ENCODE peak calls at places on chromosomes 16 and 17, in four cellular contexts. One of them, this sample, is unnamed.

GRCh38 chr17:32503251-32504165 is 16.7 kb downstream of the CDK5R1 start:
- DNase-seq in K562: no peak
- DNase-seq in HL-60: peak
- DNase-seq in GM12878: peak
- DNase-seq in this sample: no peak

GRCh38 chr16:50771366-50771765 is 29.5 kb downstream of the CYLD start:
- DNase-seq in GM12878: no peak
- DNase-seq in HL-60: no peak
- DNase-seq in K562: no peak
- DNase-seq in this sample: no peak

GRCh38 chr17:32757963-32758362 is 119.0 kb downstream of the MYO1D start:
- DNase-seq in K562: no peak
- DNase-seq in GM12878: no peak
- DNase-seq in HL-60: no peak
- DNase-seq in this sample: no peak

GRCh38 chr16:26643519-26643918 is 423.2 kb upstream of the C16orf82 start:
- DNase-seq in K562: no peak
- DNase-seq in HL-60: no peak
- DNase-seq in GM12878: no peak
- DNase-seq in this sample: no peak

GRCh38 chr16:58866935-58867334 is 132.8 kb upstream of the GOT2 start:
- DNase-seq in K562: no peak
- DNase-seq in GM12878: no peak
- DNase-seq in HL-60: no peak
- DNase-seq in this sample: no peak

GRCh38 chr16:9054460-9054859 is 37.0 kb upstream of the HAPSTR1 start:
- DNase-seq in GM12878: no peak
- DNase-seq in HL-60: no peak
- DNase-seq in K562: no peak
- DNase-seq in this sample: no peak

GRCh38 chr17:40060887-40061480 is 1.8 kb upstream of the THRA start:
- DNase-seq in GM12878: no peak
- DNase-seq in HL-60: no peak
- DNase-seq in K562: no peak
- DNase-seq in this sample: no peak

GRCh38 chr17:2551493-2551892 is 39.8 kb upstream of the METTL16 start:
- DNase-seq in GM12878: no peak
- DNase-seq in K562: no peak
- DNase-seq in HL-60: no peak
- DNase-seq in this sample: no peak

GRCh38 chr16:81697321-81697885 is 81.7 kb upstream of the PLCG2 start:
- DNase-seq in K562: peak
- DNase-seq in GM12878: no peak
- DNase-seq in HL-60: peak
- DNase-seq in this sample: peak

GRCh38 chr16:57753448-57754353 is 18.1 kb downstream of the KATNB1 start:
- DNase-seq in K562: no peak
- DNase-seq in HL-60: no peak
- DNase-seq in GM12878: no peak
- DNase-seq in this sample: no peak

GRCh38 chr17:80265205-80266068 is 4.8 kb downstream of the RNF213 start:
- DNase-seq in GM12878: peak
- DNase-seq in HL-60: no peak
- DNase-seq in K562: no peak
- DNase-seq in this sample: no peak

GRCh38 chr17:16423226-16423872 is 8.0 kb downstream of the TRPV2 start:
- DNase-seq in GM12878: no peak
- DNase-seq in HL-60: no peak
- DNase-seq in K562: no peak
- DNase-seq in this sample: no peak

GRCh38 chr16:50279142-50279865 is 13.0 kb downstream of the ADCY7 start:
- DNase-seq in HL-60: peak
- DNase-seq in GM12878: no peak
- DNase-seq in K562: peak
- DNase-seq in this sample: no peak

GRCh38 chr16:50699345-50700159 is 6.1 kb downstream of the NOD2 start:
- DNase-seq in HL-60: peak
- DNase-seq in K562: no peak
- DNase-seq in GM12878: no peak
- DNase-seq in this sample: no peak

GRCh38 chr17:27630607-27631408 is at the start of gene LGALS9:
- DNase-seq in K562: no peak
- DNase-seq in GM12878: peak
- DNase-seq in HL-60: peak
- DNase-seq in this sample: no peak

GRCh38 chr16:85369741-85370528 is 243.2 kb upstream of the GSE1 start:
- DNase-seq in K562: peak
- DNase-seq in HL-60: peak
- DNase-seq in GM12878: no peak
- DNase-seq in this sample: peak

GRCh38 chr17:67518881-67519280 is 141.8 kb downstream of the PITPNC1 start:
- DNase-seq in GM12878: no peak
- DNase-seq in HL-60: no peak
- DNase-seq in K562: no peak
- DNase-seq in this sample: no peak

GRCh38 chr17:7383742-7384488 is 3.0 kb downstream of the TNK1 start:
- DNase-seq in HL-60: no peak
- DNase-seq in GM12878: no peak
- DNase-seq in K562: no peak
- DNase-seq in this sample: peak

GRCh38 chr16:48687421-48688038 is 77.5 kb upstream of the N4BP1 start:
- DNase-seq in GM12878: peak
- DNase-seq in K562: peak
- DNase-seq in HL-60: peak
- DNase-seq in this sample: peak

GRCh38 chr17:78324391-78325075 is 35.3 kb downstream of the SOCS3 start:
- DNase-seq in HL-60: peak
- DNase-seq in GM12878: no peak
- DNase-seq in K562: no peak
- DNase-seq in this sample: no peak

GRCh38 chr17:49871211-49871610 is 23.3 kb upstream of the TAC4 start:
- DNase-seq in K562: no peak
- DNase-seq in HL-60: no peak
- DNase-seq in GM12878: no peak
- DNase-seq in this sample: no peak

GRCh38 chr16:89923640-89924297 is 627 bp downstream of the TUBB3 start:
- DNase-seq in K562: no peak
- DNase-seq in HL-60: no peak
- DNase-seq in GM12878: no peak
- DNase-seq in this sample: no peak

DNA sequence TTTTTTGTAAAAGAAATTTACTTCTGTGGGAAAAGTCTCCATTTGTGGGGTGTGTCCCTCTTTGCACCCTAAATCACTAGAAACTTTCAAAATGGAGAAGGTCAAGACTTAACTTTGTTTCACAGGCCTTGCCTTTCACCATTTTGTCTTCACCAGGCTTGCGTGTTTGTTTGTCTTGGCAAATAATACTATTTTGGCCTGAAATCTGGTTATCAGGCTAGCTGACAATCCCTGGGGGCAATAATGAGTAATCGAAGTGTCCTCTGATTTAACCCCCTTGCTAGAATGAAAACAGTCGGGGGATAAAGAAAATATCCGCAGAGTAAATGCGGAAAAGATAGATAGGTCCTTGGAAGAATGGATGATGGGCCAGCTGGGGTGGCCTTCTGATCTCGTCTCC is 34.5 kb downstream of the SLC39A11 start:
- DNase-seq in K562: no peak
- DNase-seq in HL-60: no peak
- DNase-seq in GM12878: no peak
- DNase-seq in this sample: no peak
- TF ChIP-seq SPI1 in K562: no peak
- TF ChIP-seq SPI1 in HL-60: no peak
- TF ChIP-seq SPI1 in GM12878: no peak
- TF ChIP-seq SPI1 in this sample: no peak

GRCh38 chr16:83271123-83271522 is 536.7 kb upstream of the HSBP1 start:
- DNase-seq in HL-60: no peak
- DNase-seq in GM12878: no peak
- DNase-seq in K562: no peak
- DNase-seq in this sample: no peak

GRCh38 chr16:83270640-83271039 is 537.1 kb upstream of the HSBP1 start:
- DNase-seq in K562: no peak
- DNase-seq in GM12878: no peak
- DNase-seq in HL-60: no peak
- DNase-seq in this sample: no peak

GRCh38 chr16:83272201-83272600 is 535.6 kb upstream of the HSBP1 start:
- DNase-seq in K562: no peak
- DNase-seq in HL-60: no peak
- DNase-seq in GM12878: no peak
- DNase-seq in this sample: no peak

GRCh38 chr16:83273504-83274173 is 534.1 kb upstream of the HSBP1 start:
- DNase-seq in K562: no peak
- DNase-seq in GM12878: no peak
- DNase-seq in HL-60: no peak
- DNase-seq in this sample: no peak

DNA sequence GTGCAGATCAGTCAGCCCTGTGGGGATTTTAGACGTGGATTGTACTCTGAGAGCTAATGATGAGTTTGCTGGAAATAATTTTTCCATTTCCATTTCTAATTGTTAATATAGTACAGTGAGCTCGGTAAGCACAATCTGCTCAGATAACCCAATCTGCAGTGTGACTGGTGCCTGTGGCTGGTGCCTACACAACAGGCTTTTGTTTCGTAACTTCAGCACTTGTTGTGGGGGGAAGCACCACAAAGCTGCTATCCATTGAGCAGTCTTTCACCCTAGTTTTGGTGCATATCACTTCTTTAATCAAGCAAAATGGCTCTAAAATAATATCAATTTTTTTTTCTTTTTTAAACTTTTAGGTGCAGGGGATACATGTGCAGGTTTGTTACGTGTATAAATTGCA is 534.9 kb upstream of the HSBP1 start:
- DNase-seq in GM12878: no peak
- DNase-seq in HL-60: no peak
- DNase-seq in K562: no peak
- DNase-seq in this sample: no peak
- TF ChIP-seq SPI1 in GM12878: no peak
- TF ChIP-seq SPI1 in HL-60: no peak
- TF ChIP-seq SPI1 in K562: no peak
- TF ChIP-seq SPI1 in this sample: no peak

DNA sequence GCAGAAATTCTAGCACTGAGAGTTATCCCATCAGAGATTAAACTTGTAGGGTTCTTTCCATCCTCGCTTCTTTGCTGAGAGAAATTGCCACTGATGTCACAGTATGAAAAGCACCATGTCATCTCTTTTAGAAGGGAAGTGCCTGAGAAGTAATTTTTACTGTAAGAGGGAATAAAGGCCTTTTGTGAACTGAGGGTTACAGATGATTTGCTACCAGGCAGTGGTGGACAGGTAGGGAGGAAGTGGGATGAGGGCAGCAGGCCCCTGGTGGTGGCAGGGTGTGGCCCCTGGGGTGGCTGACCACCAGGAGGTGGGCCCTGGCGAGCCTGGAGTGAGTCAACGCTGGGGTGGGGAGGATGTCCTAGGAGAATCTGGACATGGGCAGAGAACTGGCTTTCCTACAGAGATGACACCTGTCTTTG is 6.4 kb upstream of the MILR1 start:
- DNase-seq in GM12878: no peak
- DNase-seq in HL-60: no peak
- DNase-seq in K562: no peak
- DNase-seq in this sample: no peak
- TF ChIP-seq SPI1 in GM12878: peak
- TF ChIP-seq SPI1 in HL-60: peak
- TF ChIP-seq SPI1 in K562: peak
- TF ChIP-seq SPI1 in this sample: peak

GRCh38 chr16:24849641-24850040 is 3.9 kb downstream of the SLC5A11 start:
- DNase-seq in K562: no peak
- DNase-seq in GM12878: no peak
- DNase-seq in HL-60: no peak
- DNase-seq in this sample: no peak
- TF ChIP-seq SPI1 in K562: no peak
- TF ChIP-seq SPI1 in GM12878: no peak
- TF ChIP-seq SPI1 in HL-60: no peak
- TF ChIP-seq SPI1 in this sample: no peak

DNA sequence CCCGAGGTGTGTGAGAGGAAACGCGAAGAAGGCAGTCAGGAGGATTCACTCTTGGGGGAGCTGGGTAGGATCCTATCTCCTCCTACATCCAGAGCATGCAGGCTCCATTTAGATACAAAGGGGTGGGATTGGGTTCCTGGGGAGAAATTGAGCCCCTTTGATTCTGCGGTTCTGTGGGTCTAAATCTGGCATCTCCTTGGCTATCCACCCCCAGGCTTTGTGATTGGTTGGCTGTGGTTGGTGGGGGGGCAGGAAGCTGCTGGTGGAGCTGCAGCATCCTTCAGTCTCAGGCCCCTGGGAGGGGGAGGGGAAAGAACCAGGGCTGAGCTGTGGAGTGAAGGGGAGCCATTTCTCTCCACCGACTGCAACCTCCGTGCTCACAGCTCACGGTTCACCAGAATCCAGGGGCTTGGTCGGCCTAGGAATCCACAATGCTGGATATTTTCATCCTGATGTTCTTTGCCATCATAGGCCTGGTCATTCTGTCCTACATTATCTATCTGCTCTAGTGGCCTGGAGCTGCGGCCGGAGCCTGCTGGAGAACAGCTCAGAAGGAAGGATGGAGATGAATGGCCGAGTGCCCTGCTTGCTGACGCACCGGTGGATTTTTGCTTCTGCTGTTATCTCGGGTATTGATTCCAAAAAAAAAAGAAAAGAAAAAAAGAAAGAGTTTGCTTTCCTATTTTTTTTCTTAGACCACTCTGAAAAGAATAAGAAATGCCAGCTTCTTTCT is at the start of gene LASP1NB:
- DNase-seq in HL-60: no peak
- DNase-seq in GM12878: no peak
- DNase-seq in K562: no peak
- DNase-seq in this sample: no peak
- TF ChIP-seq SPI1 in HL-60: no peak
- TF ChIP-seq SPI1 in GM12878: no peak
- TF ChIP-seq SPI1 in K562: no peak
- TF ChIP-seq SPI1 in this sample: no peak

GRCh38 chr17:12745481-12745880 is 43.8 kb upstream of the ARHGAP44 start:
- DNase-seq in HL-60: no peak
- DNase-seq in K562: no peak
- DNase-seq in GM12878: no peak
- DNase-seq in this sample: no peak
- TF ChIP-seq SPI1 in HL-60: no peak
- TF ChIP-seq SPI1 in K562: no peak
- TF ChIP-seq SPI1 in GM12878: no peak
- TF ChIP-seq SPI1 in this sample: no peak

GRCh38 chr16:10078541-10078949 is 103.7 kb downstream of the GRIN2A start:
- DNase-seq in GM12878: no peak
- DNase-seq in HL-60: no peak
- DNase-seq in K562: no peak
- DNase-seq in this sample: no peak
- TF ChIP-seq SPI1 in GM12878: no peak
- TF ChIP-seq SPI1 in HL-60: no peak
- TF ChIP-seq SPI1 in K562: no peak
- TF ChIP-seq SPI1 in this sample: no peak